ENCODE peak calls at places on chromosomes 2 and 18, in seven cellular contexts. K, S, N, P, Q, B and G are unnamed samples.

GRCh38 chr18:62781262-62781661 is 65.9 kb downstream of the PHLPP1 start:
- DNase-seq in K (no peak), S (no peak), N (no peak), P (no peak), Q (no peak), B (no peak), G (no peak)

GRCh38 chr2:145344076-145344724 is 824.3 kb upstream of the ZEB2 start:
- DNase-seq in K (no peak), S (no peak), N (no peak), P (peak), Q (no peak), B (no peak), G (no peak)

GRCh38 chr2:45980161-45980852 is 316.9 kb upstream of the EPAS1 start:
- DNase-seq in K (no peak), S (no peak), N (no peak), P (no peak), Q (no peak), B (no peak), G (no peak)

GRCh38 chr18:13570216-13570615 is 156.1 kb downstream of the FAM210A start:
- DNase-seq in K (no peak), S (no peak), N (no peak), P (no peak), Q (no peak), B (no peak), G (peak)

GRCh38 chr18:25662247-25662646 is 310.3 kb upstream of the ZNF521 start:
- DNase-seq in K (no peak), S (no peak), N (no peak), P (no peak), Q (no peak), B (no peak), G (no peak)

GRCh38 chr18:63677490-63678225 is 16.0 kb upstream of the SERPINB3 start:
- DNase-seq in K (no peak), S (no peak), N (no peak), P (no peak), Q (no peak), B (no peak), G (no peak)

GRCh38 chr18:38284992-38285391 is 719.4 kb upstream of the CELF4 start:
- DNase-seq in K (no peak), S (no peak), N (no peak), P (no peak), Q (no peak), B (no peak), G (no peak)

GRCh38 chr18:75624836-75625235 is 197.3 kb upstream of the SMIM21 start:
- DNase-seq in K (no peak), S (no peak), N (no peak), P (no peak), Q (no peak), B (no peak), G (no peak)

GRCh38 chr18:52992041-52992440 is 652.0 kb downstream of the DCC start:
- DNase-seq in K (peak), S (no peak), N (no peak), P (no peak), Q (no peak), B (no peak), G (peak)

GRCh38 chr2:19810637-19811036 is 91.1 kb downstream of the TTC32 start:
- DNase-seq in K (no peak), S (no peak), N (peak), P (no peak), Q (no peak), B (peak), G (no peak)

GRCh38 chr2:69054431-69054830 is 41.5 kb downstream of the ANTXR1 start:
- DNase-seq in K (no peak), S (no peak), N (no peak), P (no peak), Q (no peak), B (no peak), G (no peak)

GRCh38 chr2:189799531-189799930 is 15.3 kb downstream of the PMS1 start:
- DNase-seq in K (no peak), S (no peak), N (no peak), P (peak), Q (no peak), B (no peak), G (no peak)

GRCh38 chr2:235320341-235320740 is 173.5 kb upstream of the AGAP1 start:
- DNase-seq in K (no peak), S (no peak), N (no peak), P (no peak), Q (no peak), B (no peak), G (no peak)

GRCh38 chr2:98712145-98712544 is 18.8 kb downstream of the MGAT4A start:
- DNase-seq in K (no peak), S (no peak), N (no peak), P (no peak), Q (no peak), B (no peak), G (no peak)

GRCh38 chr18:6497543-6497942 is 82.8 kb upstream of the L3MBTL4 start:
- DNase-seq in K (no peak), S (no peak), N (no peak), P (no peak), Q (no peak), B (no peak), G (peak)

GRCh38 chr2:100643906-100644501 is 81.2 kb downstream of the PDCL3 start:
- DNase-seq in K (no peak), S (no peak), N (no peak), P (no peak), Q (no peak), B (no peak), G (no peak)

GRCh38 chr2:23540804-23541360 is 155.9 kb downstream of the KLHL29 start:
- DNase-seq in K (no peak), S (no peak), N (no peak), P (no peak), Q (no peak), B (no peak), G (no peak)

GRCh38 chr2:219513787-219514186 is 495 bp upstream of the ASIC4 start:
- DNase-seq in K (no peak), S (no peak), N (no peak), P (no peak), Q (no peak), B (no peak), G (no peak)

GRCh38 chr2:45796500-45796899 is 145.0 kb downstream of the PRKCE start:
- DNase-seq in K (no peak), S (no peak), N (no peak), P (no peak), Q (no peak), B (no peak), G (no peak)

GRCh38 chr2:159380676-159381239 is 94.3 kb upstream of the WDSUB1 start:
- DNase-seq in K (no peak), S (no peak), N (no peak), P (no peak), Q (no peak), B (no peak), G (no peak)

GRCh38 chr2:102070058-102070642 is 72.4 kb upstream of the IL1R1 start:
- DNase-seq in K (no peak), S (no peak), N (peak), P (peak), Q (no peak), B (peak), G (no peak)